ENCODE peak calls at places on chromosomes 13 and 19, in ten cellular contexts. S is tibial artery; E is cardiac muscle cell; C is upper lobe of right lung; B is A673; G is PC-9; Q is neural progenitor cell; D is fibroblast of lung; A is CD8-positive, alpha-beta T cell; V is lower lobe of right lung. J is an unnamed sample.

GRCh38 chr19:30214651-30215051 is 157.5 kb upstream of the ZNF536 start:
- DNase-seq in V (no peak), D (no peak), B (no peak), Q (no peak), C (no peak), A (no peak), S (no peak), E (no peak), G (no peak), J (no peak)

GRCh38 chr19:5934779-5935472 is 20.9 kb downstream of the CAPS start:
- DNase-seq in D (peak; percentile 47), Q (no peak), B (no peak), G (no peak), S (no peak), V (no peak), E (peak; percentile 75), C (no peak), A (no peak), J (peak; percentile 40)

GRCh38 chr19:33524024-33524664 is 2.6 kb upstream of the PEPD start:
- DNase-seq in E (peak; percentile 8), G (no peak), V (no peak), C (no peak), D (no peak), B (no peak), A (no peak), S (no peak), Q (no peak), J (no peak)

GRCh38 chr13:47100214-47100853 is 203.5 kb upstream of the HTR2A start:
- DNase-seq in G (no peak), E (no peak), V (no peak), S (no peak), D (no peak), C (no peak), A (no peak), B (no peak), Q (no peak), J (no peak)

GRCh38 chr19:46134527-46134926 is 10.0 kb upstream of the IGFL3 start:
- DNase-seq in Q (no peak), V (no peak), E (peak; percentile 35), A (no peak), B (no peak), S (no peak), D (peak; percentile 61), C (no peak), G (no peak), J (no peak)

GRCh38 chr19:51450730-51451307 is 7.4 kb downstream of the SIGLEC8 start:
- DNase-seq in G (no peak), A (no peak), Q (no peak), C (no peak), D (no peak), V (no peak), B (no peak), E (no peak), S (no peak), J (no peak)

GRCh38 chr19:41352609-41353465 is 885 bp downstream of the TGFB1 start:
- DNase-seq in E (peak; percentile 54), Q (peak; percentile 81), S (peak; percentile 64), G (peak; percentile 73), C (peak; percentile 88), A (peak; percentile 76), V (peak; percentile 81), D (peak; percentile 44), B (peak; percentile 62), J (peak; percentile 76)

GRCh38 chr13:21458457-21458815 is 667 bp downstream of the ZDHHC20 start:
- DNase-seq in Q (peak; percentile 62), D (no peak), E (no peak), S (no peak), V (peak; percentile 76), A (peak; percentile 19), C (peak; percentile 80), G (peak; percentile 54), B (peak; percentile 34), J (peak; percentile 46)

GRCh38 chr13:60229708-60230272 is 66.1 kb upstream of the DIAPH3 start:
- DNase-seq in C (no peak), A (no peak), E (peak; percentile 6), G (no peak), B (peak; percentile 71), Q (no peak), D (peak; percentile 77), S (no peak), V (no peak), J (no peak)

GRCh38 chr13:74573654-74574053 is 439.4 kb upstream of the KLF12 start:
- DNase-seq in B (no peak), G (no peak), C (no peak), A (no peak), S (no peak), V (no peak), Q (peak; percentile 28), E (peak; percentile 6), D (no peak), J (peak; percentile 14)

GRCh38 chr19:33156354-33156753 is 24.4 kb downstream of the WDR88 start:
- DNase-seq in C (no peak), V (no peak), A (no peak), S (no peak), Q (no peak), E (peak; percentile 83), D (peak; percentile 33), B (no peak), G (no peak), J (no peak)

GRCh38 chr13:39273953-39274352 is 235.7 kb downstream of the NHLRC3 start:
- DNase-seq in B (no peak), V (no peak), C (no peak), S (no peak), G (peak; percentile 12), A (no peak), D (peak; percentile 14), E (peak; percentile 26), Q (peak; percentile 28), J (no peak)

GRCh38 chr19:37953576-37954303 is 46.7 kb downstream of the SIPA1L3 start:
- DNase-seq in E (peak; percentile 50), B (peak; percentile 23), A (no peak), Q (peak; percentile 93), G (no peak), S (no peak), D (peak; percentile 59), C (peak; percentile 3), V (no peak), J (no peak)

GRCh38 chr19:39671739-39672363 is 16.1 kb downstream of the LGALS16 start:
- DNase-seq in Q (peak; percentile 78), S (no peak), G (peak; percentile 42), C (no peak), A (peak; percentile 19), D (peak; percentile 24), V (no peak), B (peak; percentile 65), E (peak; percentile 64), J (no peak)

GRCh38 chr19:38676023-38676877 is 28.8 kb downstream of the ACTN4 start:
- DNase-seq in S (no peak), A (no peak), D (peak; percentile 87), G (no peak), Q (no peak), E (peak; percentile 77), V (no peak), B (no peak), C (no peak), J (no peak)

GRCh38 chr13:61884830-61885229 is 469.2 kb upstream of the PCDH20 start:
- DNase-seq in C (no peak), V (no peak), B (no peak), D (no peak), A (no peak), G (no peak), Q (no peak), E (no peak), S (no peak), J (no peak)
- H3K27ac ChIP-seq in C (no peak overlapping the region), V (no peak overlapping the region), B (no peak overlapping the region), D (no peak overlapping the region), A (no peak overlapping the region), G (no peak overlapping the region), Q (no peak overlapping the region), E (no peak overlapping the region), S (no peak overlapping the region), J (no peak overlapping the region)

DNA sequence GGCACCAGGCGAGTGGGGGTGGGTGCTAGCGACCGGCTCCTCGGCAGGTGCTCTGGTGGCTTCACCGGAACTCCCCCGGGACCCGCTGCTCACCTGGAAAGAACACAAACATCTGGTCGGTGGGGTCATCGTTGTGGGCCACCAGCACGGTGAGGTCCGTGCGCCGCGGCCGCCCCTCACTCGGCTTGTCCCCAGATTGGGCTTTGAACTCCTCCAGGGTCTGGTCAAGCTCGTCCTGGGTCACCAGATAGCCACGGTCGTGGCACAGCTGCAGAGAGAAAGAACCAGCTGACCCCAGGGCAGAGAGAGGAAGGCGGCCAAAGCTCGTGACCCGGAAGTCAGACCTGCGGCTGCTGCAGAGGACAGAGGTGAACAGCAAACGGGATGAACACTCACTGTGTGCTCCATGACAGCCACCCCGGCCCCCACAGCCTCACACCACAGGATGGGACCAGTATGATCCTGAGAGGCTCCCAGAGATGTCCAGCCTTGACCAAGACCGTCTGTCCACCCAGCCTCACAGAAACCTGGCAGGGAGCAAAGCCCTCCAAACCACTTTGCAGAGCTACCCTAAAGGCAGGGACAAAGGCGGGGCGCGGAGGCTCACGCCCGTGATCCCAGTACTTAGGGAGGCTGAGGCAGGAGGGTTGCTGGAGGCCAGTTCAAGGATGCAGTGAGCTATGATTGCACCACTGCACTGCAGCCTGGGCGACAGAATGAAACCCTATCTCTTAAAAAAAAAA is 1.2 kb downstream of the POLR2E start:
- DNase-seq in A (no peak), D (no peak), S (no peak), E (no peak), V (no peak), B (no peak), Q (no peak), C (peak; percentile 66), G (no peak), J (no peak)
- H3K4me3 ChIP-seq in A (peak overlapping the region; percentile 86), D (peak overlapping the region; percentile 71), S (peak overlapping the region; percentile 83), E (peak overlapping the region; percentile 73), V (peak overlapping the region; percentile 74), B (peak overlapping the region; percentile 99), Q (peak overlapping the region; percentile 79), C (peak overlapping the region; percentile 91), G (peak overlapping the region; percentile 96), J (peak overlapping the region; percentile 91)

DNA sequence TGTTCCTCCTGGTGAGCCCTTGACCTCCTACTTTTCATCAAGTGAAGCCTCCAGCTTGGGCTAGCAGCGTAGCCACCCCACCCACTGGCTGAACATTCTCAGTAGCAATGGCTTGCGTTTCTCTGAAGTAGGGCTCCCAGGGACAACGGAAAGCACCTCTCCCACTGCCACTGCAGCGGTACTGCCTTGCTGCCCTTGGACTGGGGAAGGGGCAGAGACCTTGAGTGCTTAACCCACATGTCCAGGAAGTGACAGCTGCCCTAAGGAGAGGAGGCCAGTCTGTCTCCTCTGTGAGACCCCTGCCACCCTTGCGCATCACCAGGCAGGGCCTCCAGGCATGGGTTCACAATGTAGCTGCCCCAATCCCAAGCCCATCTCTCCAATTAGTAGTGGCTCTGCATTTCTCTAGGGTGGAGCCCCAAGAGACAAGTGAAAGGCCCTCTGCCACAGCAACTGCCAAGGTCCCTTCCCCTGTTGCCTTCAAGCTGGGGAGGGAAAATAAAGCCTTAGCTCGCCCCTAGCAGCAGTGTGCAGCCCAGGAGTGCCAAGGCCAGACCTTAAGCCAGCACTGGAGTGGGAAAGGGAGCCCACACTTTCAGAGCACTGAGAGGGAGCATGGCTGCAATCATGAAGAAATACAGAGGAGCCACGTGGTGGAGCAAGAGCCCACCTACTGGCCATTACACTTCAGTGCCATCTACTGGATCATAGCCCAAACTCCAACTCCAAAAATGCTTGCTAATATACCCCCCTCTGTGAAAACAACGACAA is 175.9 kb upstream of the TRPC4 start:
- DNase-seq in D (peak; percentile 27), G (peak; percentile 0), B (peak; percentile 88), Q (peak; percentile 52), A (no peak), C (no peak), E (peak; percentile 70), S (no peak), V (no peak), J (no peak)
- TF ChIP-seq CTCF in D (peak; percentile 60), G (peak; percentile 61), B (peak; percentile 85), Q (peak; percentile 64), A (no peak), C (no peak), E (peak; percentile 70), S (no peak), V (no peak), J (peak; percentile 46)

GRCh38 chr13:111007209-111007608 is 92.3 kb upstream of the ANKRD10 start:
- DNase-seq in A (no peak), G (no peak), Q (no peak), E (peak; percentile 22), C (no peak), S (no peak), B (no peak), V (no peak), D (peak; percentile 12), J (no peak)
- H3K27ac ChIP-seq in A (no peak overlapping the region), G (no peak overlapping the region), Q (no peak overlapping the region), E (no peak overlapping the region), C (peak overlapping the region; percentile 71), S (peak overlapping the region; percentile 85), B (no peak overlapping the region), V (peak overlapping the region; percentile 76), D (peak overlapping the region; percentile 91), J (peak overlapping the region; percentile 91)